ENCODE peak calls at places on chromosomes 12 and 14, in four cellular contexts. X, E, B and C are unnamed samples.

GRCh38 chr12:89733579-89734201 is 25.1 kb upstream of the ATP2B1 start:
- DNase-seq in X (no peak), E (no peak), B (no peak), C (peak)

GRCh38 chr12:116338064-116338872 is 60.8 kb upstream of the MED13L start:
- DNase-seq in X (no peak), E (no peak), B (no peak), C (no peak)

GRCh38 chr14:94654071-94654974 is 42.1 kb downstream of the SERPINA3 start:
- DNase-seq in X (peak), E (no peak), B (no peak), C (no peak)

GRCh38 chr12:124681779-124682391 is 114.5 kb upstream of the NCOR2 start:
- DNase-seq in X (peak), E (peak), B (peak), C (no peak)

GRCh38 chr12:12436831-12437345 is 80.0 kb downstream of the BORCS5 start:
- DNase-seq in X (no peak), E (no peak), B (no peak), C (no peak)

GRCh38 chr12:15757553-15758255 is 31.5 kb downstream of the EPS8 start:
- DNase-seq in X (no peak), E (peak), B (peak), C (peak)

GRCh38 chr12:100554608-100555077 is 18.8 kb upstream of the GAS2L3 start:
- DNase-seq in X (no peak), E (peak), B (no peak), C (peak)

GRCh38 chr14:38549549-38549948 is 293.7 kb upstream of the CLEC14A start:
- DNase-seq in X (no peak), E (no peak), B (no peak), C (no peak)

GRCh38 chr12:79546461-79547043 is 144.2 kb downstream of the PAWR start:
- DNase-seq in X (no peak), E (no peak), B (no peak), C (no peak)

GRCh38 chr14:35632276-35633071 is 98.5 kb downstream of the INSM2 start:
- DNase-seq in X (no peak), E (no peak), B (no peak), C (no peak)

GRCh38 chr12:45561488-45561887 is 168.0 kb upstream of the ARID2 start:
- DNase-seq in X (no peak), E (no peak), B (no peak), C (no peak)

GRCh38 chr14:73610692-73611091 is 1.6 kb upstream of the ACOT6 start:
- DNase-seq in X (no peak), E (no peak), B (no peak), C (no peak)

GRCh38 chr12:127143020-127143419 is 1124.0 kb upstream of the TMEM132C start:
- DNase-seq in X (no peak), E (no peak), B (no peak), C (no peak)

GRCh38 chr14:53793790-53794560 is 162.7 kb downstream of the BMP4 start:
- DNase-seq in X (no peak), E (no peak), B (peak), C (no peak)

DNA sequence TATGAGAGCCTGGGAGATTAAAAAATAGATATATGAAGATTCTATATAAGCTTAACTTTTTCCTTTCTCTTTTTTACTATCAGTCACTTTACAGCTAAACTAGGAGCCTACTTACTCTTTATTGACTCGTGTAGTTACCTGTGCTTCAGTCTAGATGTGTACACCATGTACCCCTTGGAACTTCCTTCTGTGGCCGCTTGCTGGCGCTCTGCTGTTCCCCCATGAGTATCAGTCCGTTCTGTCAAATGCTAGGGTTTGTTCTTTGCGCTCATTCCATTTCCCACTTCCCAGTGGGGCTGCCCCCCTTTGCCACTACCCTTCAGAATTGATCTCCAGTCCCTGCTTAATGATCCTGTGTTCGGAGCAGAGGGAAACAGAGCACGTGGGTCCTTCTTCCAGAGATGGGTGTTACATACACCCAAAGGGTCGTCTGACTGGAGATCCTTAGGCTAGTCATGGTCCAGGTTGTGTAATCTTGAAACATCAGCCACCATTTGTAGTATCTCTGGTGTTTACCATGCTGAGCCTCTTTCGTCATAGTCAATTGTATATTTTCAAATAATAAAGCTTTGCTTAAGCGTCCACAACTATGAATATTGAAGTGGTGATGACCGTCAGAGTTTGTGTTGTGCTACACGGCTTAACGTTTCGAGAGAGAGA is 160.0 kb downstream of the FBXL14 start:
- DNase-seq in X (no peak), E (no peak), B (no peak), C (no peak)
- TF ChIP-seq POLR2A in X (no peak), E (no peak), B (no peak), C (no peak)

GRCh38 chr12:6817662-6818157 is 3.9 kb upstream of the GPR162 start:
- DNase-seq in X (no peak), E (no peak), B (no peak), C (no peak)

GRCh38 chr12:6819069-6820030 is 2.3 kb upstream of the GPR162 start:
- DNase-seq in X (no peak), E (no peak), B (no peak), C (no peak)

GRCh38 chr12:6817056-6817455 is 4.6 kb upstream of the GPR162 start:
- DNase-seq in X (no peak), E (no peak), B (no peak), C (no peak)

GRCh38 chr12:6820171-6820570 is 1.4 kb upstream of the GPR162 start:
- DNase-seq in X (no peak), E (no peak), B (no peak), C (no peak)

DNA sequence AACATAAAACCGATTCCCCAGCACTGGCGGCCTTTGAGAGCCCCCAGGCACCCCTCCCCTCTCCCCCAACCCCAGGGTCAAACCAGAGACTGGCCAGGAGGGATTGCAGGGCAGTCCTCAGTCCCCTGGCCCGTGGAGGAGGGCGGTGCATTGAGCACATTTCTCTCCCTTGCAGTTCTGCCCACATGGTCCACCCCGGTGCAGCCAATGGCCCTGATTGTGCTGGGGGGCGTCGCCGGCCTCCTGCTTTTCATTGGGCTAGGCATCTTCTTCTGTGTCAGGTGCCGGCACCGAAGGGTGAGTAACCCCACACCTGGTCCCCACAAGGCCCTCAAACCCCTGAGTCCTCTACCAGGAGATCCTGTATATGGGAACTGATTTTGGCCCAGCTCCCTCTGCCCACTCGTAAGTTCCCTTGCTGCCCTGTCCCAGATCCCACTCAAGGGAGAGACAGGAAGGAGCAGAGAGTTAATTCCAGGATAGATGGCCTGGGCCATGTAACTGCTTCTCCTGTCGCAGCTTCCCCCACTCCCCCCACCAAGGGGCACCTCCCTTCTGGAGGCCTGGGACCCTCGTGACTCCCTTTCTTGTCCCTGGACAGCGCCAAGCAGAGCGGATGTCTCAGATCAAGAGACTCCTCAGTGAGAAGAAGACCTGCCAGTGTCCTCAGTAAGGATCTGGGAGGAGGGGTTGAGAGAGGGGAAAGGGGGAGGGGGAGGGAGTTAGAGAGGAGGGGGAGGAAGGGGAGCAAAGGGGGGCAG is 3.2 kb upstream of the GPR162 start:
- DNase-seq in X (no peak), E (no peak), B (no peak), C (no peak)
- TF ChIP-seq POLR2A in X (no peak), E (no peak), B (no peak), C (no peak)

DNA sequence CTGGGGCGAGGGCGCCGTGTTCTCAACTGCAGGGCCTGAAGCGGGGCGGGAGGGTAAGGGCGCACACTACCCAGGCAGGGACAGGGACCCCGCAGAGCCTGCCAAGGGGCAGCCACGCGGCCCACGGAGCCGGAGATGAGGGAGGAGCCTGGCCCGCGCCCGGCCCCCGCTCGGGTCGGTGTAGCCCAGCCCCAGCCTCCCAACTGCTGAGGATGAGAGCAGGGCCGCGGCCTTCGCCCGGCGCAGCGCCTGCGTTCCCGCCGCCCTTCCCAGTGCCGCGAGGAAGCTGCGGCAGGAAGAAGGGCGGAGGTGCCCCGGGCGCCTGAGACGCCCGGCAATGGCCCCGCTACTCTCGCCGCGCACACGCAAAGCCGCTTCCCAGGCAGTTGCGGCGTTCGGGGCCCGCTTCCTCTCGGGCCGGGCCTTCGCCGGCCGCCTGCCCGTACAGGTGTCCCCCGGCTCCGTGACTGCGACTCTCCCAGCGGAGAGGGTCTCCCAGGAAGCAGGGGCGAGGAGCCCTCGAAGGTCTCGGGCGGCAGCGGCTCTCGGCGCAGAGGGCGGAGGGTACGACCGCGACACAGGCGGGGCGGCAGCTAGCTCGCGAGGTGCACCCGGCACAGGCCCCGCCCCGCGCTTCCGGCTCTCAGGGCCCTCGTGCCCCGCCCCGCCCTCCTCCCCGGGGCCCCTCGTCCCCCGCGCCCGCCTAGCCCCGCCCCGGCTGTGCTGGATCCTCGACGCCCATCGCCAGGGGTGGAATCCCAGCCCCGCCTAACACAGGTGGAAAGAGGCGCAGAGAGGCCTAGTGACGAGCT is 24.8 kb upstream of the YY1 start:
- DNase-seq in X (peak), E (peak), B (peak), C (peak)
- TF ChIP-seq POLR2A in X (peak), E (peak), B (peak), C (peak)

DNA sequence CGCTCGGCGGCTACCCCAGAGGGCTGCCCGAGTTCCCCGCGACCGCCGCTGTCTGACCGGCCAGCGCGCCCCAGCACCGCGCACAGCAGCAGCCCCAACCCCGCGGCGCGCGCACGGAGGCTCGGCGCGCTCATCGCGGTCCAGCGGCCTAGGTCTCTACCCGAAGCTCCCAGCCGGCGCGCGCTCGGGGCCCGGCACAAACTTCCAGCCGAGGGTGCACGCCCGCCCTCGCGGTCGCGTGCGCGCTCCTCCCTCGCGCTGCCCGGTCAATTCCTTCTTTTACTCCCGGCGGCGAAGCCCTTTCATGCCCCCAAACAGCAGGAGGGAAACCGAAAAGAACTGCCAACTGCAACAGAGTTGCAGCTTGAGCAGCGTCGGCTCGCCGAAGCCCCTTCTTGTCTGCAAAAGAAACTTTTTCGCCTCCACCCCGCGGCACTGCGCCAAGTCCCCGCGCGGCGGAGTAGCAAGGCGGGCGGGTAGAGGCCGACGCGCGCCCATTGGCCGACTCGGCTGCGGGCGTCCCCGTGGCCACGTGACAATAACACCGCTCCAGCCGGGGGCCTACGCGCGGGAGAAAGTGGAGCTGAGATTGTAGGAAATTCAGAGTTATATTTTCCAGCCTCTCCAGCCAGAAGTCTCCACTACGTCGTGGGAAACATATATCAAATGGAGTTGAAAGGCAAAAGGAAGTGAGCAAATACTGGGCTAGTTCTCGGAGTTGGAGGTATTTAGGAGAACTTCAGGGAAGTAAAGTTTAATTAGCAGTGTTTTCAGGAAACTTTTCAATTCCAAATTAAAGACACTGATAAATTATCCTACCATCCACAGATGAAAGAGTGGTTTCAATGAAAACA is at the start of gene LRIG3:
- DNase-seq in X (peak), E (peak), B (peak), C (peak)
- TF ChIP-seq POLR2A in X (no peak), E (peak), B (peak), C (no peak)

GRCh38 chr12:132571598-132571997 is 38.8 kb downstream of the LRCOL1 start:
- DNase-seq in X (no peak), E (no peak), B (no peak), C (no peak)

GRCh38 chr12:132571051-132571450 is 39.3 kb downstream of the LRCOL1 start:
- DNase-seq in X (no peak), E (no peak), B (no peak), C (no peak)

GRCh38 chr12:132570635-132571034 is 39.7 kb downstream of the LRCOL1 start:
- DNase-seq in X (no peak), E (no peak), B (no peak), C (no peak)

GRCh38 chr12:132572801-132573760 is 37.3 kb downstream of the LRCOL1 start:
- DNase-seq in X (no peak), E (no peak), B (no peak), C (no peak)

GRCh38 chr12:132572106-132572505 is 38.3 kb downstream of the LRCOL1 start:
- DNase-seq in X (no peak), E (no peak), B (no peak), C (no peak)
- TF ChIP-seq POLR2A in X (no peak), E (no peak), B (no peak), C (no peak)

GRCh38 chr12:18415227-18415626 is 153.9 kb downstream of the PIK3C2G start:
- DNase-seq in X (no peak), E (no peak), B (no peak), C (no peak)
- TF ChIP-seq POLR2A in X (no peak), E (no peak), B (no peak), C (no peak)

GRCh38 chr14:23567186-23568020 is at the start of gene AP1G2:
- DNase-seq in X (peak), E (peak), B (peak), C (peak)
- TF ChIP-seq POLR2A in X (no peak), E (peak), B (no peak), C (peak)